ENCODE peak calls at places on chromosomes 13 and 19, in seven cellular contexts. One of them, this sample, is unnamed.

GRCh38 chr19:55703790-55704215 is 28.8 kb downstream of the EPN1 start:
- DNase-seq in SK-N-SH: peak; percentile 83
- DNase-seq in HCT116: peak; percentile 4
- DNase-seq in H1: peak; percentile 92
- DNase-seq in HepG2: no peak
- DNase-seq in GM12878: no peak
- DNase-seq in K562: peak; percentile 69
- DNase-seq in this sample: no peak

GRCh38 chr19:40718774-40719391 is 2.0 kb downstream of the ITPKC start:
- DNase-seq in HepG2: peak; percentile 79
- DNase-seq in SK-N-SH: no peak
- DNase-seq in H1: no peak
- DNase-seq in GM12878: peak; percentile 8
- DNase-seq in K562: peak; percentile 71
- DNase-seq in HCT116: peak; percentile 59
- DNase-seq in this sample: no peak

GRCh38 chr13:48400820-48401219 is 12.1 kb downstream of the LPAR6 start:
- DNase-seq in H1: no peak
- DNase-seq in GM12878: peak; percentile 25
- DNase-seq in K562: no peak
- DNase-seq in HepG2: no peak
- DNase-seq in SK-N-SH: no peak
- DNase-seq in HCT116: no peak
- DNase-seq in this sample: no peak

GRCh38 chr13:45362939-45363338 is 22.0 kb upstream of the TPT1 start:
- DNase-seq in HCT116: no peak
- DNase-seq in SK-N-SH: no peak
- DNase-seq in K562: peak; percentile 71
- DNase-seq in H1: peak; percentile 81
- DNase-seq in GM12878: no peak
- DNase-seq in HepG2: peak; percentile 25
- DNase-seq in this sample: no peak

GRCh38 chr19:16882146-16882545 is 6.7 kb upstream of the F2RL3 start:
- DNase-seq in HepG2: no peak
- DNase-seq in K562: peak; percentile 32
- DNase-seq in SK-N-SH: no peak
- DNase-seq in HCT116: peak; percentile 16
- DNase-seq in GM12878: no peak
- DNase-seq in H1: no peak
- DNase-seq in this sample: no peak

GRCh38 chr13:29892149-29892548 is 41.7 kb upstream of the UBL3 start:
- DNase-seq in HepG2: no peak
- DNase-seq in SK-N-SH: no peak
- DNase-seq in H1: no peak
- DNase-seq in K562: no peak
- DNase-seq in GM12878: no peak
- DNase-seq in HCT116: no peak
- DNase-seq in this sample: no peak

GRCh38 chr19:30852168-30852567 is 480.0 kb downstream of the ZNF536 start:
- DNase-seq in K562: no peak
- DNase-seq in HepG2: no peak
- DNase-seq in GM12878: no peak
- DNase-seq in HCT116: no peak
- DNase-seq in SK-N-SH: no peak
- DNase-seq in H1: peak; percentile 6
- DNase-seq in this sample: no peak

GRCh38 chr19:29724102-29724641 is 9.1 kb upstream of the C19orf12 start:
- DNase-seq in SK-N-SH: no peak
- DNase-seq in HepG2: no peak
- DNase-seq in H1: peak; percentile 73
- DNase-seq in K562: no peak
- DNase-seq in HCT116: no peak
- DNase-seq in GM12878: no peak
- DNase-seq in this sample: no peak

GRCh38 chr13:113187263-113187669 is 21.2 kb downstream of the PCID2 start:
- DNase-seq in H1: no peak
- DNase-seq in GM12878: no peak
- DNase-seq in K562: peak; percentile 69
- DNase-seq in HepG2: peak; percentile 83
- DNase-seq in HCT116: peak; percentile 98
- DNase-seq in SK-N-SH: peak; percentile 45
- DNase-seq in this sample: peak; percentile 91

GRCh38 chr13:63696055-63696454 is 2280.4 kb upstream of the PCDH20 start:
- DNase-seq in SK-N-SH: no peak
- DNase-seq in GM12878: no peak
- DNase-seq in H1: no peak
- DNase-seq in K562: no peak
- DNase-seq in HepG2: no peak
- DNase-seq in HCT116: no peak
- DNase-seq in this sample: no peak

GRCh38 chr13:98397861-98398260 is 179.0 kb downstream of the STK24 start:
- DNase-seq in HCT116: no peak
- DNase-seq in GM12878: no peak
- DNase-seq in H1: no peak
- DNase-seq in K562: no peak
- DNase-seq in SK-N-SH: no peak
- DNase-seq in HepG2: no peak
- DNase-seq in this sample: no peak

GRCh38 chr19:10553943-10554381 is 10.3 kb downstream of the ATG4D start:
- DNase-seq in GM12878: peak; percentile 55
- DNase-seq in H1: no peak
- DNase-seq in SK-N-SH: no peak
- DNase-seq in K562: no peak
- DNase-seq in HepG2: no peak
- DNase-seq in HCT116: no peak
- DNase-seq in this sample: no peak

GRCh38 chr19:30268601-30269000 is 103.6 kb upstream of the ZNF536 start:
- DNase-seq in HCT116: no peak
- DNase-seq in K562: no peak
- DNase-seq in HepG2: no peak
- DNase-seq in GM12878: no peak
- DNase-seq in SK-N-SH: no peak
- DNase-seq in H1: no peak
- DNase-seq in this sample: no peak

GRCh38 chr19:21586341-21587116 is 81.1 kb downstream of the ZNF429 start:
- DNase-seq in HepG2: no peak
- DNase-seq in HCT116: no peak
- DNase-seq in H1: peak; percentile 72
- DNase-seq in GM12878: no peak
- DNase-seq in K562: no peak
- DNase-seq in SK-N-SH: peak; percentile 82
- DNase-seq in this sample: no peak

GRCh38 chr19:33064778-33065550 is at the start of gene RHPN2:
- DNase-seq in HCT116: peak; percentile 59
- DNase-seq in GM12878: no peak
- DNase-seq in SK-N-SH: peak; percentile 96
- DNase-seq in K562: peak; percentile 86
- DNase-seq in H1: peak; percentile 82
- DNase-seq in HepG2: peak; percentile 43
- DNase-seq in this sample: no peak

DNA sequence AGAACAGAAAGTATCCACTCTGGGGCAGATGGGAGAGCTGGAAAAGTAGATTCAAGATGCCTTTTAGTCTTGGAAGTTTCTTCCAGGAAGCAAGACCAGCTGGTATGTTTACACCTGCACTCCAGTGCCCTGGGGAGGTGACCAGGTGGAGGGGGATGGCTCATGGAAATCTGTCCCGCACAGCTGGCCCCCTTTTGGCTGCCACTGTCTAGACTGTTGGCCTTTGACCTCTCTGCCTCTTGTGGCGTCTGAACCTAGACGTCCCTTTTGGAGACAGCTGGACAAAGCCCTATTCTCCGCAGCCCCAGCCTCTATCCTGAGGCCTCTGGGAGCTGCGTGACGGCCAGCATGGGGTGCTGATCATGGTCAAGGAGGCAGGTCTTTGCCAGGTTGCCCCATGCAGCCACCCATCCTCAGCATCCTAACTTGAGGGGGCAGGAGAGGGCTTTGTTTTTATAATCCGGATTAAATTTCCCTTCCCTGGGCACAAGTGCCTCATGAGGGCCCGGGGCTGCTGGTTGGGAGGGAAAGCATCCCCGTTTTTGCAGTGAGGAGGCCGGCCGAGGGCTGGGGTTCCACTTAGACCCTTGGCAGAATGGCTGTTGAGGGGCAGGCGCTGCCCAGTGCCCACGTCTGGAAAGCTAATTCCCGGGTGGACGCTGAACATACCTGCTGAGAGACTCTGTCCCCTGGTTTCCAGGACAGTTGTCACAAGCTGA is 17.3 kb upstream of the GDF15 start:
- DNase-seq in K562: peak; percentile 48
- DNase-seq in GM12878: no peak
- DNase-seq in H1: no peak
- DNase-seq in SK-N-SH: no peak
- DNase-seq in HepG2: peak; percentile 39
- DNase-seq in HCT116: no peak
- DNase-seq in this sample: no peak
- H3K27ac ChIP-seq in K562: peak overlapping the region; percentile 73
- H3K27ac ChIP-seq in GM12878: no peak overlapping the region
- H3K27ac ChIP-seq in H1: no peak overlapping the region
- H3K27ac ChIP-seq in SK-N-SH: peak overlapping the region; percentile 12
- H3K27ac ChIP-seq in HepG2: peak overlapping the region; percentile 19
- H3K27ac ChIP-seq in HCT116: no peak overlapping the region
- H3K27ac ChIP-seq in this sample: peak overlapping the region; percentile 82

GRCh38 chr13:95228130-95228529 is 73.1 kb downstream of the ABCC4 start:
- DNase-seq in K562: no peak
- DNase-seq in GM12878: no peak
- DNase-seq in HCT116: no peak
- DNase-seq in SK-N-SH: no peak
- DNase-seq in HepG2: no peak
- DNase-seq in H1: no peak
- DNase-seq in this sample: no peak

GRCh38 chr13:95226932-95227718 is 74.1 kb downstream of the ABCC4 start:
- DNase-seq in HCT116: no peak
- DNase-seq in HepG2: no peak
- DNase-seq in SK-N-SH: no peak
- DNase-seq in K562: peak; percentile 45
- DNase-seq in H1: no peak
- DNase-seq in GM12878: peak; percentile 88
- DNase-seq in this sample: no peak

GRCh38 chr13:95226051-95226450 is 75.2 kb downstream of the ABCC4 start:
- DNase-seq in GM12878: no peak
- DNase-seq in HepG2: no peak
- DNase-seq in K562: no peak
- DNase-seq in SK-N-SH: no peak
- DNase-seq in HCT116: no peak
- DNase-seq in H1: no peak
- DNase-seq in this sample: no peak

GRCh38 chr13:95224064-95224463 is 77.2 kb downstream of the ABCC4 start:
- DNase-seq in GM12878: no peak
- DNase-seq in HepG2: no peak
- DNase-seq in H1: no peak
- DNase-seq in K562: no peak
- DNase-seq in SK-N-SH: no peak
- DNase-seq in HCT116: no peak
- DNase-seq in this sample: no peak

GRCh38 chr13:95226476-95226875 is 74.8 kb downstream of the ABCC4 start:
- DNase-seq in H1: no peak
- DNase-seq in HepG2: no peak
- DNase-seq in SK-N-SH: no peak
- DNase-seq in HCT116: no peak
- DNase-seq in GM12878: no peak
- DNase-seq in K562: peak; percentile 42
- DNase-seq in this sample: no peak
- TF ChIP-seq SIN3A in H1: no peak
- TF ChIP-seq SIN3A in HepG2: no peak
- TF ChIP-seq SIN3A in SK-N-SH: no peak
- TF ChIP-seq SIN3A in HCT116: no peak
- TF ChIP-seq SIN3A in GM12878: no peak
- TF ChIP-seq SIN3A in K562: no peak
- TF ChIP-seq SIN3A in this sample: no peak

DNA sequence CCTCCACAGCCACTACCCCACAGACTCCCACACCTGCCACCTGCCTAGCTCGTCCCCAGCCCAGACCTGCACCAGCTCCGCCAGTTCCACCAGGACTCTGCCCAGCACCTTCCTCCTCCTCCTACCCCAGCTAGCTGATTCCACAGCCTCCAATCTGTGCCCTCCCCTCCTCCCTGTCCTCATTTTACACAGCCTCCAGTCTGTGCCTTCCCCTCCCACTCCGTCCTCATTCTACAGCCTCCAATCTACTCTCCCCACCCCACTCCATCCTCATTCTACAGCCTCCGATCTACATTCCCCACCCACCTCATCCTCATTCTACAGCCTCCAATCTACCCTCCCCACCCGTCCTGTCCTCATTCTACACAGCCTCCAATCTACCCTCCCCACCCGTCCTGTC is 7.3 kb downstream of the MYDGF start:
- DNase-seq in HepG2: no peak
- DNase-seq in K562: no peak
- DNase-seq in GM12878: no peak
- DNase-seq in HCT116: no peak
- DNase-seq in SK-N-SH: no peak
- DNase-seq in H1: no peak
- DNase-seq in this sample: no peak
- H3K27ac ChIP-seq in HepG2: no peak overlapping the region
- H3K27ac ChIP-seq in K562: no peak overlapping the region
- H3K27ac ChIP-seq in GM12878: no peak overlapping the region
- H3K27ac ChIP-seq in HCT116: no peak overlapping the region
- H3K27ac ChIP-seq in SK-N-SH: no peak overlapping the region
- H3K27ac ChIP-seq in H1: no peak overlapping the region
- H3K27ac ChIP-seq in this sample: no peak overlapping the region

GRCh38 chr19:4115050-4115817 is 8.7 kb downstream of the MAP2K2 start:
- DNase-seq in HCT116: no peak
- DNase-seq in K562: no peak
- DNase-seq in GM12878: peak; percentile 67
- DNase-seq in HepG2: no peak
- DNase-seq in H1: no peak
- DNase-seq in SK-N-SH: peak; percentile 7
- DNase-seq in this sample: no peak

GRCh38 chr19:4115818-4116385 is 8.0 kb downstream of the MAP2K2 start:
- DNase-seq in K562: no peak
- DNase-seq in H1: no peak
- DNase-seq in SK-N-SH: peak; percentile 11
- DNase-seq in HCT116: no peak
- DNase-seq in HepG2: no peak
- DNase-seq in GM12878: no peak
- DNase-seq in this sample: no peak

GRCh38 chr19:4113398-4114088 is 10.4 kb downstream of the MAP2K2 start:
- DNase-seq in H1: no peak
- DNase-seq in SK-N-SH: no peak
- DNase-seq in K562: no peak
- DNase-seq in GM12878: no peak
- DNase-seq in HepG2: no peak
- DNase-seq in HCT116: no peak
- DNase-seq in this sample: no peak

GRCh38 chr19:4112367-4112766 is 11.6 kb downstream of the MAP2K2 start:
- DNase-seq in GM12878: no peak
- DNase-seq in K562: no peak
- DNase-seq in H1: no peak
- DNase-seq in SK-N-SH: no peak
- DNase-seq in HepG2: no peak
- DNase-seq in HCT116: no peak
- DNase-seq in this sample: no peak

DNA sequence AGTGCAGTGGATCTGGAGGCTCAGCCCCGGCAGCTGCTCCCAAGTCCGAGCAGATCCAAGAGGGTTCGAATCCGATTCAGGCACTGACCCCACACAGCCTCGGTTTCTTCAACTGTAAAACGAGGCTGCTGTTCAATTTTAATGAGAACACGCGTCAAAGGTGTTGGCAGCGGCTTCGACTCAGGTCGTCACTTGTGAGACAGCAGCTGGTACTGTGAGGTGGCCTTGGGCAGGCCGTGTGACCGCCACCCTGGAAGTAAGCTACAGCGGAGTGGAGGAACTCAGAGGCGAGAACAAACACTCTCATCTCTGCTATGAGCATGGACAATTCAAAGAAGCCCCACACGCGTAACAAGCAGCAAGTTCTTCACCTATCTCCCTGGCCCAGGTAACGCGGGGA is 9.7 kb downstream of the MAP2K2 start:
- DNase-seq in HepG2: no peak
- DNase-seq in SK-N-SH: no peak
- DNase-seq in K562: no peak
- DNase-seq in GM12878: no peak
- DNase-seq in H1: no peak
- DNase-seq in HCT116: no peak
- DNase-seq in this sample: no peak
- TF ChIP-seq SIN3A in HepG2: no peak
- TF ChIP-seq SIN3A in SK-N-SH: no peak
- TF ChIP-seq SIN3A in K562: no peak
- TF ChIP-seq SIN3A in GM12878: no peak
- TF ChIP-seq SIN3A in H1: no peak
- TF ChIP-seq SIN3A in HCT116: no peak
- TF ChIP-seq SIN3A in this sample: no peak